ENCODE peak calls at places on chromosomes 16 and 17, in five cellular contexts. W is IMR-90, R is GM12865, N is brain microvascular endothelial cell, Z is suprapubic skin. Q is an unnamed sample.

GRCh38 chr16:53770641-53771040 is 66.7 kb downstream of the FTO start:
- DNase-seq in N (no peak), Z (no peak), R (no peak), W (no peak), Q (no peak)

GRCh38 chr16:57626420-57627170 is 1.8 kb upstream of the ADGRG1 start:
- DNase-seq in R (no peak), W (no peak), Z (no peak), N (no peak), Q (no peak)

GRCh38 chr17:10683853-10684252 is 13.5 kb downstream of the SCO1 start:
- DNase-seq in W (peak; percentile 39), R (peak; percentile 28), Z (no peak), N (no peak), Q (no peak)

GRCh38 chr17:46952115-46952514 is 26.9 kb downstream of the RPRML start:
- DNase-seq in N (no peak), W (no peak), Z (no peak), R (no peak), Q (no peak)

GRCh38 chr17:419073-419735 is 66.6 kb upstream of the RPH3AL start:
- DNase-seq in N (no peak), W (no peak), R (no peak), Z (no peak), Q (peak; percentile 76)

GRCh38 chr17:70535986-70536385 is 366.7 kb downstream of the KCNJ2 start:
- DNase-seq in Z (no peak), R (no peak), W (no peak), N (no peak), Q (no peak)

GRCh38 chr17:66716236-66717026 is 118.5 kb upstream of the CACNG5 start:
- DNase-seq in R (no peak), W (peak; percentile 21), N (no peak), Z (no peak), Q (no peak)

GRCh38 chr17:82767041-82767754 is 15.3 kb downstream of the TBCD start:
- DNase-seq in N (peak; percentile 22), W (peak; percentile 38), Z (no peak), R (peak; percentile 55), Q (peak; percentile 72)

GRCh38 chr17:45170976-45171337 is 9.3 kb downstream of the HEXIM2 start:
- DNase-seq in R (no peak), W (peak; percentile 52), N (peak; percentile 51), Z (peak; percentile 88), Q (no peak)

GRCh38 chr16:4695473-4696171 is 2.3 kb downstream of the NUDT16L1 start:
- DNase-seq in Z (no peak), R (no peak), N (no peak), W (no peak), Q (no peak)

GRCh38 chr17:72788950-72789585 is 303.4 kb downstream of the SLC39A11 start:
- DNase-seq in N (peak; percentile 40), W (peak; percentile 54), R (no peak), Z (no peak), Q (no peak)

GRCh38 chr17:10149573-10150399 is 48.6 kb downstream of the GAS7 start:
- DNase-seq in Z (no peak), N (peak; percentile 25), R (peak; percentile 77), W (peak; percentile 86), Q (peak; percentile 49)

GRCh38 chr16:88534731-88535141 is 35.5 kb upstream of the ZC3H18 start:
- DNase-seq in Z (no peak), W (peak; percentile 29), R (peak; percentile 79), N (peak; percentile 13), Q (peak; percentile 59)

GRCh38 chr17:909642-910323 is 69.8 kb downstream of the NXN start:
- DNase-seq in N (peak; percentile 65), W (no peak), R (no peak), Z (peak; percentile 86), Q (no peak)

GRCh38 chr17:59368218-59368857 is 36.9 kb downstream of the YPEL2 start:
- DNase-seq in Z (no peak), N (no peak), R (no peak), W (no peak), Q (no peak)

GRCh38 chr17:59366773-59367656 is 35.6 kb downstream of the YPEL2 start:
- DNase-seq in N (peak; percentile 60), W (peak; percentile 69), Z (no peak), R (no peak), Q (peak; percentile 18)

GRCh38 chr17:59367657-59368045 is 36.2 kb downstream of the YPEL2 start:
- DNase-seq in R (no peak), W (no peak), N (no peak), Z (no peak), Q (peak; percentile 17)

GRCh38 chr17:59365383-59365981 is 34.0 kb downstream of the YPEL2 start:
- DNase-seq in R (peak; percentile 30), Z (no peak), N (no peak), W (no peak), Q (peak; percentile 43)

DNA sequence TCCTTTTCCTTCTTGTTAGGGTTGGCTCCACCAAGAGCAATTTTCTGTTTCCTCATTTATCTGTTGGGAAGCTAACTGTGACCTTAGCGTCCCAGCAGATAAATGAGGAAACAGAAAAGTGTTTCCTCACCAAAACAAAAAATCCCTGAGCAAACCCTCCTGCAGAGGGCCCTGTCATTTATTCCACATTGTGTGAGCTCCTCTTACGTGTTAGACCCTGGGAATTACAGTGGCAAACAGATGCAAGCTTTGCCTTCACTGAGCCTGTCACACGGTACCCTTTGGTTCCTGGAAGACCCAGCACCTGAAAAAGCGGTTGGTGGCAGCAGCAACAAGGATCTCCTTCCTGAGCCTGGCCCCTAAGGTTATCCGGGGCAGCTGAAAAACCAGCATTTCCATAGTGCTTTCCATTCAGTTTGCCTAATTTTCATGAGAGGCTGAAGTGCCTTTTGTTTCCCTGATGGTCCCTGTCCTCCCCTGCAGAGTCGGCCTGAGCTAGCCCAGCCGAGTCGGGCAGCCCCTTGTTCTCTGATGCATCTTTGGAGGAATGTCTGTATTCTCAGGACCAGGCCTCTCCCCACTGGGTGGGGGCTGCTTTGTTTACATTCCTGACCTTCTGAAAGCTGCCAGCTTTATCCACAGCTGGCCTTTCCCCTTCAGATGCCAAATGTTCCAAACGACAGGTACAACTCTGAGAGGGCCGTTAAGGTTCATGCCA is 34.7 kb downstream of the YPEL2 start:
- DNase-seq in N (no peak), R (no peak), W (no peak), Z (no peak), Q (no peak)
- TF ChIP-seq CTCF in N (peak; percentile 11), R (no peak), W (no peak), Z (no peak), Q (no peak)

GRCh38 chr16:35908152-35908551 is 2448.7 kb downstream of the TP53TG3F start:
- DNase-seq in N (no peak), R (no peak), W (no peak), Z (no peak), Q (no peak)

GRCh38 chr16:35910409-35910808 is 2451.0 kb downstream of the TP53TG3F start:
- DNase-seq in W (no peak), N (no peak), R (no peak), Z (no peak), Q (no peak)

GRCh38 chr16:35906440-35906839 is 2447.0 kb downstream of the TP53TG3F start:
- DNase-seq in Z (no peak), W (no peak), N (no peak), R (no peak), Q (no peak)

GRCh38 chr16:35909351-35909954 is 2450.0 kb downstream of the TP53TG3F start:
- DNase-seq in R (no peak), Z (no peak), N (no peak), W (no peak), Q (no peak)

DNA sequence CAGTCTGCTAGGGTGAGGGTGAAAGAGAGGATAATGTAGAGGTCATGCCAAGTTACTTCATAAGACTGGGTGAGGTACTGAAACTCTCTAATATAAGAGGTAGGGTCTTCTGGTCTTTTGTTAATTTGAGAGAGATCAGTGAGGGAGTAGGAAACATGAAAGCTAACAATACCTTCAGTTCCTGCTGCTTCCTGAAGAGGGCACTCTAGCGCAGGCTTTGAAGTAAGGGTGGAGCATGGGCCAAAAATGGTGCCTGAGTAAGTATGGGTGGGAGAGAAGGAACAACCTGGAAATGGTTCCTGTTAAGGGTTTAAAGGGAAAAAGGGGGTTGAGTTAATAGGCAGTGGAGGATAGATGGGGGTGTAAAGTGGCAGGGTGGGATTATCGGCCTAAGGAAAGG is 2449.5 kb downstream of the TP53TG3F start:
- DNase-seq in Z (no peak), R (no peak), N (no peak), W (no peak), Q (peak; percentile 4)
- TF ChIP-seq CTCF in Z (no peak), R (peak; percentile 10), N (peak; percentile 32), W (no peak), Q (peak; percentile 21)

DNA sequence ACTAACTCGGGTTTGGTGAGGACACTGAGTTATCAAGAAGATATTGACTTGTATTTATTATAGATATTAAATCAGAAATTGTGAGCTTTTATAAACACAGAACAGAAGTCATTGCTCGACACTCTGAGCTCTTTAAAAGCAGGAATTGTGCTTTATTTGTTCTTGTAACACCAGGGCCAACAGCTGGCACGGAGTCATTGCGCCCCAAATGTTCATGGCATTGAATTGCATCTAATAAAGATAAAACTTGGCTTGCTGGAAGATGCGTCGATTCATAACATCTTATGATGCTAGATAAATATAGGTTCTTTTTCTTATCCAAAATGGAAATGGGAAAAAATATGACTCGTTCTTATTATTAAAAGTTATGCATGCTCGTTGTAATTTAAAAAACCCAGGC is 11.8 kb upstream of the MLYCD start:
- DNase-seq in Z (no peak), N (no peak), W (no peak), R (no peak), Q (no peak)
- TF ChIP-seq CTCF in Z (no peak), N (peak; percentile 39), W (peak; percentile 29), R (no peak), Q (no peak)

GRCh38 chr16:87457724-87458423 is 35.0 kb downstream of the ZCCHC14 start:
- DNase-seq in W (peak; percentile 99), N (peak; percentile 91), R (peak; percentile 10), Z (no peak), Q (peak; percentile 66)

GRCh38 chr16:87459027-87459426 is 33.8 kb downstream of the ZCCHC14 start:
- DNase-seq in N (no peak), Z (no peak), R (no peak), W (no peak), Q (no peak)

GRCh38 chr16:87459833-87460232 is 33.0 kb downstream of the ZCCHC14 start:
- DNase-seq in Z (no peak), R (no peak), N (no peak), W (no peak), Q (no peak)

GRCh38 chr16:87458424-87458915 is 34.4 kb downstream of the ZCCHC14 start:
- DNase-seq in Z (no peak), W (no peak), N (no peak), R (no peak), Q (no peak)

GRCh38 chr16:87457051-87457611 is 35.7 kb downstream of the ZCCHC14 start:
- DNase-seq in N (no peak), R (no peak), Z (no peak), W (peak; percentile 76), Q (no peak)
- TF ChIP-seq CTCF in N (no peak), R (no peak), Z (no peak), W (no peak), Q (no peak)

DNA sequence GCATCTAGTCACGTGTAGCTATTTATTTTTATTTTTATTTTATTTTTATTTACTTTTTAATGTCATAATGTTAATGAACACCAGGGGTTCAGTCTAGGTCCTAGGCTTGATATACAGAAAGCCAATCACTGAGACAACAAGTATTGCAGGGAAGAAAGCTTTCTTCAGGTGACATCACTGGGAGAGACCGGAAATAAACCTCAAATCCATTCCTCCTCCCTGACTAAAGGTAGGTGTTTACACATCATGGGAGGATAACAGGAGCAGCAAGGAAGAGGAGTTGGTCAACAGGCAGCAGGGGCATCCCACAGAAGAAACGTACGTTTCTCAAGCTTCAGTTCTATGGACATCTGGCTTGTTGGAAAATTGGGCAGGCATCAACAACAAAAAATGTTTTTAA is 9.5 kb upstream of the HEATR3 start:
- DNase-seq in Z (no peak), R (no peak), N (no peak), W (no peak), Q (no peak)
- TF ChIP-seq CTCF in Z (no peak), R (no peak), N (no peak), W (no peak), Q (no peak)

Q was measured in activated CD8-positive, alpha-beta T cell treated with anti-CD3 and anti-CD28 coated beads for 36 hours.